ENCODE peak calls at places on chromosomes 12 and 14, in seven cellular contexts. S is A549, V is HCT116, E is IMR-90, U is GM12878, B is K562, P is H1. I is an unnamed sample. For H3K4me1, the result is how much of the 10 kb centered on the place peaks cover.

GRCh38 chr14:104792945-104793702 is 2.4 kb downstream of the AKT1 start:
- DNase-seq in V (no peak), U (no peak), P (no peak), S (no peak), B (no peak), E (no peak), I (no peak)

GRCh38 chr12:70849265-70849960 is 71.1 kb downstream of the PTPRR start:
- DNase-seq in V (peak), S (peak), U (no peak), P (no peak), B (peak), E (peak), I (peak)

GRCh38 chr12:124399622-124400021 is 104.7 kb downstream of the RFLNA start:
- DNase-seq in E (no peak), B (peak), V (no peak), S (peak), U (no peak), P (no peak), I (peak)

GRCh38 chr12:48442191-48442828 is 30.0 kb upstream of the ANP32D start:
- DNase-seq in U (no peak), P (no peak), B (peak), S (peak), V (peak), E (no peak), I (no peak)

GRCh38 chr14:69612014-69612758 is 790 bp downstream of the SUSD6 start:
- DNase-seq in B (peak), V (no peak), U (no peak), P (no peak), S (no peak), E (peak), I (peak)

GRCh38 chr12:68406134-68406576 is 74.0 kb upstream of the MDM1 start:
- DNase-seq in V (no peak), S (peak), B (no peak), U (no peak), P (no peak), E (peak), I (peak)

GRCh38 chr12:93097417-93097816 is 168.3 kb upstream of the EEA1 start:
- DNase-seq in E (no peak), P (no peak), V (no peak), U (no peak), B (no peak), S (no peak), I (no peak)

GRCh38 chr12:15601210-15601800 is 187.9 kb downstream of the EPS8 start:
- DNase-seq in U (no peak), V (no peak), B (no peak), S (peak), E (peak), P (no peak), I (no peak)

GRCh38 chr12:119068129-119068856 is 87.0 kb downstream of the SRRM4 start:
- DNase-seq in E (no peak), P (no peak), V (no peak), S (no peak), U (no peak), B (no peak), I (no peak)

GRCh38 chr12:109191621-109192250 is 75.3 kb downstream of the ACACB start:
- DNase-seq in P (no peak), S (peak), E (no peak), U (no peak), V (no peak), B (no peak), I (no peak)

GRCh38 chr14:99512571-99513182 is 31.5 kb downstream of the CCNK start:
- DNase-seq in U (no peak), E (no peak), P (no peak), B (no peak), S (no peak), V (no peak), I (no peak)

GRCh38 chr14:74409441-74409840 is 16.6 kb downstream of the SYNDIG1L start:
- DNase-seq in B (no peak), S (no peak), P (no peak), V (no peak), U (no peak), E (no peak), I (no peak)
- H3K4me2 ChIP-seq in B (no peak), S (no peak), P (no peak), V (no peak), U (no peak), E (no peak), I (no peak)

GRCh38 chr12:116916714-116917114 is 6.0 kb downstream of the FBXW8 start:
- DNase-seq in V (peak), U (peak), S (peak), P (no peak), B (peak), E (peak), I (peak)
- H3K4me1 ChIP-seq in V (under half), U (under half), S (under half), P (under half), B (under half), E (under half), I (under half)

GRCh38 chr12:75564821-75565220 is 53.4 kb upstream of the KRR1 start:
- DNase-seq in B (no peak), U (no peak), P (no peak), S (no peak), V (no peak), E (no peak), I (no peak)
- TF ChIP-seq POLR2A in B (no peak), U (no peak), P (no peak), S (no peak), V (no peak), E (no peak), I (no peak)

DNA sequence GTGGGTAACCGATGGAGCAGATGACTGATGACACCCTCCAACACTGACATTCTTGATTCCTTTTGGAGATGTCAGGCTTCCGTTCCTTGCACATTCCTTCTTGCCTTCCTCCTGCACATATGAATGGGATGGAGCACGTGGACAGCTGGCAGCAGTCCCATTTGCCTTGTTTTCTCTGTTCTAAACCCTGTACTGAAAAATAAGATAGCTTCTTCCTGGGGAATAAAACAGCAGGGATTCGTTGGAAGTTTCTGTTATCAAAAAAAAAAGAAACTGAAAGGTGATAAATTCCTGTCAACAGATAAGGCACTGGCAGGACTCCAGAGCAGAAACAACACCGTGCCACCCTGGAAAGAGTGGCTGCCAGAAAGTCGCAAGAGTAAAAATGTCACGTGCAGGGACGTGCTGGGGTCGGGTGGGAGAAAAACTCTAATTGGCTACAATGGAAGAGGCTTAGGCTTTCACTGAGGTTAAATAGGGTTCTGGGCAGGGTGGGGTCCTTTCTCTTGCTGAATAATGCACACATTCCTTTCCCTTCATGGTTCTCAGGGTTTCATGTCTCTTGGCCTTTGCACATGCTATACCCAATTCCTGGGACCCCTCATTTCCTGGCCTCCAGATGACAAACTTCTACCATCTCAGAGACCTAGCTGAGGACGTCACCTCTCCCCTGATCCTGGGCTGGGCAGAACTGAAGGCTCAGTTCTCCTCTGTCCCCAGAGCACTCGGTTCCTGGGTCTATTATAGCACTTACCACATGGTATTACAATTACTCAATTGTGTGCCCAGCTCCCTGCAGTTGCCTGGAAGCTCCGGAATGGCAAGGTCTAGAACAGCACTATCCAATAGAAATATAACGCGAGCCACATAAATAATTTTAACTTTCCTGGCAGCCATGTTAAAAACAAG is 7.0 kb upstream of the NUAK1 start:
- DNase-seq in U (no peak), B (no peak), S (no peak), V (no peak), P (no peak), E (no peak), I (peak)
- H3K4me2 ChIP-seq in U (no peak), B (no peak), S (no peak), V (no peak), P (no peak), E (no peak), I (peak)

DNA sequence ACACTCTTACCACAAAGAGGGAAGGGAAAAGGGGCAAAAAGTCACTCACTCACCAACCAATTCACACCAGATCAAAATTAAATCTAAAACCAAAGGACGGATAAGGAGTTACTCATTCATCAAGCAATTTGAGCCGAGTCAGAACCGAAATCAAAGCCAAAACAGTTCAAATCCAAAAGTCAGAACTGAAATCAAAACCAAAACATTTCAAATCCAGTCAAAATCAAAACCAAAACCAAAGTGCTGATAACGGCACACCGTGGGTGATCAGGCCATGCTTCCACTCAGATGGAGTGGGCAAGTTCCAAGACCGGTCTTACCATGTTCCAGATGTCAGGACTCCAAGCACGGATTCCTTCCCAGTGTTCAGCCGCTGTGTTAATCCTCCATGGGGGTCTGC is 139.5 kb downstream of the SLC38A6 start:
- DNase-seq in U (no peak), P (no peak), E (no peak), V (no peak), S (no peak), B (no peak), I (no peak)
- H3K4me1 ChIP-seq in U (under half), P (under half), E (under half), V (under half), S (half or more), B (under half), I (under half)

DNA sequence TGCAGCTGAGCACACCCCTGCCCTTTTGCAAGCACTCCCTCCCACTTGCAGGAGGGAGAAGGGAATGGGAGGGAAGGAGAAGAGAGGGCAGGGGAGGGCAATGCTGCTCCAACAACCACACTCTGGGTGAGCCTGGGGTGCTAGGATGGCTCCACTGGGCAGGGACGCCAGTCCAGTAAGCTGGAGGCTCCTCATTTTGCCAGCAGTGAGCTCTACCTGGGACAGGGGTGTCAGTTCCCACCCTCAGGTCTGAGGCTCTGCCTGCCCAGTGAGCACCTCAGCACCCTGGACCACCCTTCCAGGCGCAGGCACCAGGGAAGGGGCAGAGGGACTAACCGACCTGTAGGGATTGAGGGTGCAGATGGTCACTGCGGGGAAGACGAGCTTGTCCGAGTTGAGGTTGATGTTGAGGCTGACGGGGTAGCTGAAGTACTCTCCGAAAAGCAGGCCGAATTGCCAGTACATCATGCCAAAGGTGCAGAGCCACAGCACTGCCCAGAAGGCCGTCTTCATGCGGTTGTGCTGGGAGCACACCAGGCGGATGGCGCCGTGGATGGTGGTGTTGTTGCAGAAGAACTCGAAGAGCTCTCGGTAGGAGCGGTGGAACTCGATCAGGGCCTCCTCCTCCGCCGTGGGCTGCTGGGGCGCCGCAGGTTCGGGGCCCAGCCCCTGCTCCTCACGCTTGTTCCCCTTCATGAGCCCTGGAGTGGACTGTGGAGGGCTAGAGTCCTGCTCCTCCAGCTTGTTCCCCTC is 1.2 kb downstream of the SCNN1A start:
- DNase-seq in V (no peak), E (no peak), S (no peak), P (no peak), B (no peak), U (no peak), I (no peak)
- TF ChIP-seq POLR2A in V (no peak), E (no peak), S (no peak), P (no peak), B (no peak), U (no peak), I (no peak)